ENCODE peak calls at places on chromosome 12, in five cellular contexts. Q, H, V, F and E are unnamed samples.
A peak's percentile ranks its signal among the peaks of the same experiment; 100 is the strongest.

GRCh38 chr12:57759360-57759980 is 4.6 kb downstream of the MARCHF9 start:
- DNase-seq in Q (peak; percentile 56), H (no peak), V (no peak), F (no peak), E (no peak)

GRCh38 chr12:53252349-53252916 is 15.7 kb upstream of the ESPL1 start:
- DNase-seq in Q (peak; percentile 82), H (no peak), V (peak; percentile 27), F (peak; percentile 50), E (no peak)

GRCh38 chr12:14261861-14262260 is 103.6 kb upstream of the ATF7IP start:
- DNase-seq in Q (no peak), H (no peak), V (no peak), F (no peak), E (no peak)

GRCh38 chr12:76318773-76319594 is 29.2 kb downstream of the BBS10 start:
- DNase-seq in Q (no peak), H (no peak), V (no peak), F (no peak), E (no peak)

GRCh38 chr12:52798671-52799497 is 3.0 kb upstream of the KRT3 start:
- DNase-seq in Q (peak; percentile 92), H (no peak), V (peak; percentile 40), F (peak; percentile 74), E (no peak)

GRCh38 chr12:89060133-89060532 is 292.2 kb downstream of the DUSP6 start:
- DNase-seq in Q (no peak), H (no peak), V (no peak), F (no peak), E (no peak)

GRCh38 chr12:1807489-1807888 is 12.9 kb upstream of the LRTM2 start:
- DNase-seq in Q (no peak), H (no peak), V (no peak), F (no peak), E (no peak)

GRCh38 chr12:65965358-65965757 is 141.1 kb downstream of the HMGA2 start:
- DNase-seq in Q (peak; percentile 70), H (no peak), V (no peak), F (no peak), E (peak; percentile 62)

GRCh38 chr12:24127919-24128721 is 178.7 kb upstream of the SOX5 start:
- DNase-seq in Q (no peak), H (no peak), V (no peak), F (no peak), E (no peak)
- H3K27ac ChIP-seq in Q (no peak overlapping the region), H (no peak overlapping the region), V (no peak overlapping the region), F (no peak overlapping the region), E (no peak overlapping the region)

DNA sequence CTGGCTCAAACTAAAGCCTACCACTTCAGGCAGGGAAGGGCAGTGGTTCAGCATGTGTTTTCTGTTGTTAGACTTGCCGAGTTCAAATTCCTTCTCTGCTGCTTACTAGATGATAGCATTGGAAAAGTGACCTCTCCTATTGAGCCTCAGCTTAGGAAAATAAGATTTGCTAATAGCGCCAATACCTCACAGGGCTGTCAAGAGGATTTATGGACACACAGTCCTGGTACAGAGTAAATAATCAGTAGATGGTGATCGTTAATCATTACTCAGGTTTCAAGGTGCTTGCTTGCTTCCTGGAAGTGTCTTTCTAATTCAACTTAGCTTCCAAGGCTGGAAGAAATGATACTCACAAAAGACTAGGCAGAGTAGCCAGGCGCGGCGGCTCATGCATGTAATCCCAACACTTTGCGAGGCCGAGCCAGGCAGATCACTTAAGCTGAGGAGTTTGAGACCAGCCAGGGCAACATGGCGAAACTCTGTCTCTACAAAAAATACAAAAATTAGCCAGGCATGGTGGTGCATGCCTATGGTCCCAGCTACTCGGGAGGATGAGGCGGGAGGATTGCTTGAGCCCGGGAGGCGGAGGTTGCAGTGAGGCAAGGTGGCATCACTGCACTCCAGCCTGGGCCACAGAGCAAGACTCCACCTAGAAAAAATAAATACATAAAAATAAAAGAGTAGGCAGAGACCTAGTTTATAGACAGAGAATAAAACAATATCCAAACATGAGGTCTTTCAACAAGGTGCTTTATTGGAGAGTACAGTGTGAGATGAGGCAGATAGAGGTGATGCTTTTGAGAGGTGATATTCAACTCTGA is 6.0 kb downstream of the PLA2G1B start:
- DNase-seq in Q (no peak), H (no peak), V (no peak), F (no peak), E (no peak)
- H3K27ac ChIP-seq in Q (no peak overlapping the region), H (no peak overlapping the region), V (peak overlapping the region; percentile 66), F (no peak overlapping the region), E (no peak overlapping the region)

GRCh38 chr12:11651377-11651776 is 1.9 kb downstream of the ETV6 start:
- DNase-seq in Q (no peak), H (no peak), V (no peak), F (no peak), E (no peak)
- H3K27ac ChIP-seq in Q (no peak overlapping the region), H (no peak overlapping the region), V (peak overlapping the region; percentile 100), F (peak overlapping the region; percentile 96), E (peak overlapping the region; percentile 43)

GRCh38 chr12:6265038-6265405 is 45.5 kb upstream of the PLEKHG6 start:
- DNase-seq in Q (no peak), H (no peak), V (no peak), F (no peak), E (no peak)
- H3K27ac ChIP-seq in Q (no peak overlapping the region), H (no peak overlapping the region), V (no peak overlapping the region), F (no peak overlapping the region), E (no peak overlapping the region)

GRCh38 chr12:50611021-50611420 is 106.2 kb downstream of the DIP2B start:
- DNase-seq in Q (no peak), H (no peak), V (no peak), F (no peak), E (no peak)
- H3K27ac ChIP-seq in Q (no peak overlapping the region), H (no peak overlapping the region), V (no peak overlapping the region), F (no peak overlapping the region), E (no peak overlapping the region)